ENCODE peak calls at places on chromosomes 4 and X, in eight cellular contexts. Z is fibroblast of mammary gland, E is adrenal gland, A is astrocyte of the spinal cord, I is GM12865, M is MCF 10A, H is coronary artery, U is left lung. K is an unnamed sample.

GRCh38 chr4:150235795-150236385 is 157.6 kb downstream of the DCLK2 start:
- DNase-seq in Z (no peak), E (no peak), A (peak; percentile 72), I (no peak), M (no peak), H (no peak), U (no peak), K (no peak)

GRCh38 chrX:20372533-20372932 is 105.8 kb upstream of the RPS6KA3 start:
- DNase-seq in Z (no peak), E (no peak), A (no peak), I (no peak), M (peak; percentile 28), H (no peak), U (no peak), K (peak; percentile 8)

GRCh38 chr4:184165291-184165690 is 52.4 kb downstream of the ENPP6 start:
- DNase-seq in Z (no peak), E (no peak), A (no peak), I (no peak), M (no peak), H (no peak), U (no peak), K (no peak)

GRCh38 chr4:182143822-182144620 is 99.2 kb upstream of the TENM3 start:
- DNase-seq in Z (peak; percentile 81), E (peak; percentile 69), A (peak; percentile 84), I (peak; percentile 23), M (peak; percentile 77), H (no peak), U (peak; percentile 76), K (peak; percentile 43)

GRCh38 chrX:148288451-148288850 is 212.0 kb upstream of the AFF2 start:
- DNase-seq in Z (no peak), E (no peak), A (no peak), I (no peak), M (no peak), H (no peak), U (no peak), K (no peak)

GRCh38 chr4:155509619-155510018 is 132.9 kb upstream of the MAP9 start:
- DNase-seq in Z (peak; percentile 57), E (no peak), A (no peak), I (no peak), M (peak; percentile 50), H (no peak), U (no peak), K (no peak)

GRCh38 chr4:183722738-183723560 is 63.9 kb downstream of the TRAPPC11 start:
- DNase-seq in Z (peak; percentile 4), E (peak; percentile 63), A (peak; percentile 23), I (peak; percentile 90), M (peak; percentile 25), H (no peak), U (peak; percentile 94), K (peak; percentile 87)

GRCh38 chr4:74181225-74181624 is 23.3 kb downstream of the MTHFD2L start:
- DNase-seq in Z (peak; percentile 55), E (no peak), A (peak; percentile 38), I (no peak), M (no peak), H (no peak), U (no peak), K (no peak)

GRCh38 chr4:140654516-140654855 is 85.7 kb upstream of the UCP1 start:
- DNase-seq in Z (no peak), E (no peak), A (peak; percentile 21), I (no peak), M (no peak), H (no peak), U (no peak), K (no peak)

GRCh38 chr4:128675083-128675482 is 134.4 kb upstream of the JADE1 start:
- DNase-seq in Z (no peak), E (no peak), A (peak; percentile 47), I (peak; percentile 84), M (no peak), H (no peak), U (no peak), K (no peak)

GRCh38 chr4:151673913-151674520 is 86.8 kb downstream of the GATB start:
- DNase-seq in Z (no peak), E (no peak), A (no peak), I (no peak), M (no peak), H (no peak), U (no peak), K (no peak)

GRCh38 chr4:156971168-156971601 is 414 bp downstream of the PDGFC start:
- DNase-seq in Z (no peak), E (no peak), A (no peak), I (no peak), M (no peak), H (no peak), U (no peak), K (peak; percentile 44)

GRCh38 chr4:48899950-48900349 is 6.6 kb downstream of the OCIAD2 start:
- DNase-seq in Z (peak; percentile 69), E (no peak), A (peak; percentile 86), I (no peak), M (peak; percentile 58), H (no peak), U (no peak), K (no peak)

GRCh38 chr4:71426381-71427042 is 87.7 kb downstream of the SLC4A4 start:
- DNase-seq in Z (no peak), E (no peak), A (no peak), I (no peak), M (no peak), H (no peak), U (no peak), K (no peak)

GRCh38 chr4:72987741-72988729 is 81.5 kb downstream of the COX18 start:
- DNase-seq in Z (no peak), E (no peak), A (peak; percentile 34), I (no peak), M (no peak), H (no peak), U (no peak), K (no peak)
- TF ChIP-seq CTCF in Z (no peak), E (no peak), A (peak; percentile 9), I (no peak), M (no peak), H (no peak), U (no peak), K (no peak)

GRCh38 chr4:38002451-38003071 is 42.4 kb downstream of the PTTG2 start:
- DNase-seq in Z (peak; percentile 6), E (no peak), A (no peak), I (no peak), M (no peak), H (no peak), U (no peak), K (no peak)

GRCh38 chr4:38004062-38004461 is 43.9 kb downstream of the PTTG2 start:
- DNase-seq in Z (no peak), E (no peak), A (peak; percentile 45), I (no peak), M (no peak), H (no peak), U (no peak), K (no peak)

GRCh38 chr4:38004887-38005286 is 44.7 kb downstream of the PTTG2 start:
- DNase-seq in Z (no peak), E (no peak), A (no peak), I (no peak), M (no peak), H (no peak), U (no peak), K (no peak)

GRCh38 chr4:38003102-38003501 is 42.9 kb downstream of the PTTG2 start:
- DNase-seq in Z (no peak), E (no peak), A (no peak), I (no peak), M (no peak), H (no peak), U (no peak), K (no peak)

GRCh38 chr4:38003628-38004027 is 43.4 kb downstream of the PTTG2 start:
- DNase-seq in Z (no peak), E (no peak), A (no peak), I (no peak), M (no peak), H (no peak), U (no peak), K (no peak)
- TF ChIP-seq CTCF in Z (no peak), E (no peak), A (no peak), I (no peak), M (no peak), H (no peak), U (no peak), K (no peak)

DNA sequence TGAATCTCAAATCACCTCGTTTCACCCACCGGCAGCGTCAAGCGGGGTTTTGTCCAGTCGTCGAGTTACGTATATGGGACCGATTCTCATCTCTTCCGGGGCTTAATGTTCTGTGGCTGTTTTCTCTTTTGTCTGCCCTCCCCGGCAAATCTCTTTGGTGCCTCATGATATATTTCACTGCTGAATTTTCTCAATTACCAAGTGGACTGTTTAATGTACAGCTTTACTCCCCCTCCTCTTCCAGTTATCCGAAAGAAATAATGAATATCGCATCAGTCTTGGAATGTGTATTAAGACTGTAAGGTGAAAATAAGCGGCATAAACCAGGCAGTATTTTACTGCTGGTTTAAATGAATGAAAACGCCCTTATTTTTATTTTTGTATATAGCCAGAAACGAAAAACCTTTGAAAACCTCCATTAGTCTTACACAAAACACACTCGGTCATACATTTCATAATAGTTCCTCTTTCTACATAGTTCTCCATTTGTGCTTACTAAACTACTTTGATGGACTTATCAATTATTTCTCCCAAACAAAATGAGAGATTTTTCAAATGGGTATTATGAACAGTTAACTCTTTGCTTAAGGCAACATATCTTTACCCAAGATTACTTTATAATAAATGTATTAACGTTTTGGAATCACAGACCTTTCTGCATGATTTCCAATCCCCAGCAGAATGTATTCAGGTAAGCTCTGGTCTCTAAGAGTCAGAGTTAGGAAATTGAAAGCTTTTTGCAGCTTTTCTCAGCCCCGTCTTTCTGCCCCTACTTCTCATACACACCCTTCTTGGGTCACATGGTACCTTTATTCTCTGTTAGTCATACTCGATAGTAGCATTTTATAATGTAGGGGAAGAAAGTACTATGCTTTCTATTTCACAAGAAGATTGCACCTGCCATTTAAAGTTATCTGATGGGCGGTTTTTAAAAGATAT is 969 bp downstream of the RP2 start:
- DNase-seq in Z (peak; percentile 41), E (no peak), A (peak; percentile 40), I (peak; percentile 36), M (peak; percentile 53), H (no peak), U (no peak), K (no peak)
- TF ChIP-seq CTCF in Z (no peak), E (no peak), A (no peak), I (no peak), M (no peak), H (no peak), U (no peak), K (no peak)

GRCh38 chr4:78022517-78022916 is 34.6 kb upstream of the FRAS1 start:
- DNase-seq in Z (no peak), E (no peak), A (no peak), I (no peak), M (peak; percentile 1), H (no peak), U (no peak), K (no peak)
- TF ChIP-seq CTCF in Z (no peak), E (no peak), A (no peak), I (no peak), M (no peak), H (no peak), U (no peak), K (no peak)

GRCh38 chrX:81195712-81196111 is 6.0 kb downstream of the HMGN5 start:
- DNase-seq in Z (peak; percentile 63), E (peak; percentile 76), A (peak; percentile 48), I (peak; percentile 72), M (peak; percentile 67), H (no peak), U (no peak), K (peak; percentile 50)
- TF ChIP-seq CTCF in Z (peak; percentile 70), E (peak; percentile 52), A (peak; percentile 58), I (peak; percentile 53), M (peak; percentile 37), H (peak; percentile 33), U (peak; percentile 53), K (peak; percentile 45)